ENCODE peak calls at places on chromosomes 6 and 20, in eight cellular contexts. H, W, I, Z, D, Y, M and V are unnamed samples.

GRCh38 chr6:81613606-81614005 is 138.9 kb downstream of the TENT5A start:
- DNase-seq in H (no peak), I (peak; percentile 62), Z (peak; percentile 2), M (peak; percentile 78), D (no peak), W (no peak), Y (no peak), V (no peak)

GRCh38 chr6:38552136-38552535 is 87.6 kb downstream of the BTBD9 start:
- DNase-seq in I (no peak), Y (no peak), W (no peak), Z (no peak), M (no peak), D (no peak), H (no peak), V (no peak)

GRCh38 chr6:90217621-90218496 is 78.8 kb downstream of the BACH2 start:
- DNase-seq in M (no peak), Z (peak; percentile 7), D (peak; percentile 53), W (no peak), H (peak; percentile 35), I (no peak), Y (no peak), V (no peak)

GRCh38 chr6:137342607-137343186 is 123.5 kb upstream of the IFNGR1 start:
- DNase-seq in I (no peak), W (no peak), M (no peak), Z (no peak), D (no peak), Y (no peak), H (no peak), V (no peak)

GRCh38 chr6:133953634-133954415 is 801 bp downstream of the TBPL1 start:
- DNase-seq in H (no peak), W (no peak), Z (no peak), I (no peak), Y (no peak), D (no peak), M (peak; percentile 35), V (no peak)

GRCh38 chr20:22106308-22106938 is 401.0 kb downstream of the PAX1 start:
- DNase-seq in Y (no peak), I (no peak), W (no peak), D (no peak), H (no peak), Z (peak; percentile 3), M (peak; percentile 61), V (no peak)

GRCh38 chr6:35311390-35312075 is 13.9 kb downstream of the DEF6 start:
- DNase-seq in Y (no peak), H (peak; percentile 74), M (no peak), Z (no peak), I (no peak), D (no peak), W (no peak), V (no peak)

GRCh38 chr6:71886184-71887005 is at the start of gene RIMS1:
- DNase-seq in I (no peak), Z (no peak), Y (peak; percentile 24), D (no peak), W (no peak), M (peak; percentile 57), H (no peak), V (peak; percentile 42)

GRCh38 chr6:148700713-148701392 is 46.0 kb upstream of the UST start:
- DNase-seq in Y (no peak), H (no peak), D (no peak), Z (peak; percentile 37), I (no peak), M (peak; percentile 83), W (no peak), V (no peak)

GRCh38 chr6:159038914-159039884 is 5.6 kb downstream of the TAGAP start:
- DNase-seq in I (no peak), M (peak; percentile 84), D (no peak), W (no peak), H (no peak), Y (no peak), Z (peak; percentile 70), V (no peak)

GRCh38 chr6:141195251-141195832 is 937.4 kb upstream of the GJE1 start:
- DNase-seq in I (no peak), W (no peak), D (no peak), Z (no peak), H (no peak), M (no peak), Y (no peak), V (no peak)

GRCh38 chr6:104003803-104004516 is 855.8 kb downstream of the HACE1 start:
- DNase-seq in Z (no peak), H (no peak), D (no peak), M (no peak), I (no peak), Y (no peak), W (no peak), V (no peak)

GRCh38 chr20:63750807-63751470 is 11.4 kb downstream of the SLC2A4RG start:
- DNase-seq in D (no peak), Z (no peak), H (peak; percentile 73), W (peak; percentile 12), I (no peak), M (no peak), Y (no peak), V (no peak)

GRCh38 chr6:166556871-166557322 is 29.6 kb downstream of the RAMACL start:
- DNase-seq in I (peak; percentile 100), M (peak; percentile 97), Z (peak; percentile 96), H (no peak), Y (peak; percentile 79), W (peak; percentile 94), D (peak; percentile 90), V (peak; percentile 87)

GRCh38 chr6:29806387-29806786 is 21.2 kb upstream of the HLA-G start:
- DNase-seq in I (no peak), Z (no peak), M (no peak), Y (no peak), H (no peak), W (no peak), D (no peak), V (no peak)

GRCh38 chr6:37818536-37819176 is 871 bp upstream of the ZFAND3 start:
- DNase-seq in Y (peak; percentile 97), M (peak; percentile 95), W (peak; percentile 99), Z (peak; percentile 97), I (peak; percentile 94), D (peak; percentile 97), H (peak; percentile 95), V (peak; percentile 88)

GRCh38 chr6:138405816-138406403 is 1.9 kb downstream of the HEBP2 start:
- DNase-seq in H (no peak), M (no peak), D (no peak), Z (no peak), I (no peak), Y (no peak), W (no peak), V (no peak)

GRCh38 chr6:26330835-26331808 is 33.9 kb upstream of the BTN3A2 start:
- DNase-seq in M (peak; percentile 33), H (no peak), D (no peak), W (no peak), I (peak; percentile 51), Y (no peak), Z (no peak), V (no peak)

GRCh38 chr6:160519133-160519532 is 144.9 kb downstream of the LPA start:
- DNase-seq in W (no peak), H (no peak), Z (no peak), D (no peak), M (no peak), I (no peak), Y (no peak), V (no peak)

GRCh38 chr6:160519603-160520042 is 144.5 kb downstream of the LPA start:
- DNase-seq in Y (no peak), D (no peak), I (peak; percentile 58), M (no peak), W (no peak), Z (no peak), H (no peak), V (no peak)

GRCh38 chr6:160523223-160523622 is 140.9 kb downstream of the LPA start:
- DNase-seq in H (no peak), W (no peak), M (no peak), I (no peak), Z (no peak), Y (no peak), D (no peak), V (no peak)

GRCh38 chr6:160520043-160520904 is 143.8 kb downstream of the LPA start:
- DNase-seq in Y (peak; percentile 82), H (peak; percentile 78), Z (peak; percentile 74), I (peak; percentile 25), M (peak; percentile 79), W (peak; percentile 76), D (peak; percentile 68), V (peak; percentile 77)
- H3K27ac ChIP-seq in Y (peak overlapping the region; percentile 75), H (peak overlapping the region; percentile 67), Z (peak overlapping the region; percentile 60), I (no peak overlapping the region), M (no peak overlapping the region), W (peak overlapping the region; percentile 26), D (peak overlapping the region; percentile 63), V (peak overlapping the region; percentile 70)

DNA sequence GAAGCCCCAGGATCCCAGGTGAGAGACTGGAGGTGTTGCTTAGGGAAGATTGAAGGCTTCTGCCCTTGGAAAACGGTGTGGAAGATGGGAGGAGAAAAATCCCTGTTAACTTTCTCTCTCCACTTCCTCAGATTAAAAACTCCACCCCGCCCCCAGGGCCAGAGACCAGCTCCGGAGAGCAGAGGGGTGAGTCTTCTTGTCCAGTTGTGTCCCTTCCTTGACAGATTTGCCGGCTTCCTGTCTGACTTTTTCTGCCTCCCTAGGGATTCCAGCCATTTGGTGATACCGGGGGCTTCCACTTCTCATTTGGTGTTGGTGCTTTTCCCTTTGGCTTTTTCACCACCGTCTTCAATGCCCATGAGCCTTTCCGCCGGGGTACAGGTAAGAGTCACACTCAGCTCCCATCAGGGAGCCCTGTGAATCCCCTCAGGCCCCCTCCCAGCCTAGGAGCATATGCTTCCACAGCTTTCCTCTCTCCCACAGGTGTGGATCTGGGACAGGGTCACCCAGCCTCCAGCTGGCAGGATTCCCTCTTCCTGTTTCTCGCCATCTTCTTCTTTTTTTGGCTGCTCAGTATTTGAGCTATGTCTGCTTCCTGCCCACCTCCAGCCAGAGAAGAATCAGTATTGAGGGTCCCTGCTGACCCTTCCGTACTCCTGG is 1.7 kb downstream of the RNF5 start:
- DNase-seq in W (no peak), Z (no peak), H (no peak), I (no peak), Y (no peak), D (no peak), M (no peak), V (no peak)
- H3K27ac ChIP-seq in W (peak overlapping the region; percentile 99), Z (peak overlapping the region; percentile 55), H (no peak overlapping the region), I (no peak overlapping the region), Y (peak overlapping the region; percentile 100), D (peak overlapping the region; percentile 95), M (no peak overlapping the region), V (no peak overlapping the region)

DNA sequence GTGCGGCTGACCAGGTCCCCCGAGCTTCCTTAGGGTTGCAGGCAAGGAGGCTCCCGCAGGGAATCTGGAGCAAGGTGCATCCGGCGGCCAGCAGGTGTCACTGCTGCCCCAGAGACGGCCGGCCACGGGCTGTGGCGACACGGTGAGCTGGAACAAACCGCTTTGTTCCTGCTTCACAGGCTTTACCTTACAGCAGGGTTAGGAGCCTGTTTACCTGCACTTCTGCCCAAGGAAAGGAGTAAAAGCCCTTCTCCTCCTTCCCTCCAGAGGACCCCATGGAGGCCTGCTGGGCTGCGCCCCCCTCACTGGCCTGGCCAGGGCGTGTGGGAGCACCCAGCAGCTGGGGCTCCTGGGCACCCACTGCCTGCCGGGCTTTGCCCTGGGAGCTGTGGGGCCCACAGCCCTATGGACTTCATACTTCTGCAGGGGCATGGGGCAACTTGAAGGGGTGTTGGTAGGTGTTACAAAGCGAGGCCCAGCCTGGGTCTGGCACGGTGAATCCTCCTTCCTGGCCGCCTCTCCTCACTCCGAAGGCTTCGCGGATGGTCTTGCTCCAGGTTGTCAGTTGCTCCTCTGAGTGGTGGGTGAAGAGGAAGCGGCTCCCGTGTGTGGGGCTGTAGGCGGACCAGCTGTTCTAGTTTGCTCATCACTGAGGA is 88.4 kb downstream of the CDC5L start:
- DNase-seq in D (peak; percentile 69), Y (peak; percentile 71), I (peak; percentile 75), M (peak; percentile 85), H (peak; percentile 60), W (peak; percentile 78), Z (peak; percentile 84), V (peak; percentile 61)
- H3K27ac ChIP-seq in D (peak overlapping the region; percentile 22), Y (no peak overlapping the region), I (no peak overlapping the region), M (no peak overlapping the region), H (no peak overlapping the region), W (no peak overlapping the region), Z (no peak overlapping the region), V (no peak overlapping the region)

GRCh38 chr6:14254505-14254904 is 136.9 kb downstream of the CD83 start:
- DNase-seq in Z (no peak), D (no peak), I (no peak), W (no peak), Y (no peak), H (no peak), M (no peak), V (no peak)
- H3K27ac ChIP-seq in Z (no peak overlapping the region), D (no peak overlapping the region), I (no peak overlapping the region), W (no peak overlapping the region), Y (no peak overlapping the region), H (no peak overlapping the region), M (no peak overlapping the region), V (no peak overlapping the region)